ENCODE peak calls at places on chromosomes 7 and 10, in six cellular contexts. B, E, U, G, I and C are unnamed samples.
A peak's percentile ranks its signal among the peaks of the same experiment; 100 is the strongest.

GRCh38 chr7:22572292-22572691 is 72.3 kb upstream of the STEAP1B start:
- DNase-seq in B (no peak), E (no peak), U (no peak), G (peak; percentile 80), I (no peak), C (no peak)

GRCh38 chr10:73907841-73908517 is 3.0 kb upstream of the PLAU start:
- DNase-seq in B (no peak), E (no peak), U (no peak), G (peak; percentile 85), I (no peak), C (no peak)

GRCh38 chr7:152949790-152950189 is 190.2 kb downstream of the ACTR3B start:
- DNase-seq in B (no peak), E (no peak), U (no peak), G (no peak), I (no peak), C (no peak)

GRCh38 chr7:51292596-51292995 is 24.0 kb downstream of the COBL start:
- DNase-seq in B (no peak), E (no peak), U (no peak), G (no peak), I (no peak), C (no peak)

GRCh38 chr7:25779002-25779546 is 372.9 kb upstream of the NFE2L3 start:
- DNase-seq in B (no peak), E (no peak), U (no peak), G (no peak), I (no peak), C (no peak)

GRCh38 chr7:111405621-111406020 is 156.7 kb downstream of the IMMP2L start:
- DNase-seq in B (no peak), E (no peak), U (no peak), G (no peak), I (no peak), C (no peak)

GRCh38 chr10:87767253-87767652 is 50.8 kb downstream of the ATAD1 start:
- DNase-seq in B (no peak), E (no peak), U (no peak), G (peak; percentile 46), I (no peak), C (no peak)

GRCh38 chr10:20017961-20018360 is 201.7 kb downstream of the PLXDC2 start:
- DNase-seq in B (no peak), E (no peak), U (no peak), G (no peak), I (no peak), C (no peak)

GRCh38 chr10:67612577-67613537 is 83.1 kb downstream of the CTNNA3 start:
- DNase-seq in B (peak; percentile 37), E (no peak), U (no peak), G (peak; percentile 62), I (no peak), C (peak; percentile 53)

GRCh38 chr10:6737080-6737641 is 157.1 kb upstream of the PRKCQ start:
- DNase-seq in B (no peak), E (no peak), U (no peak), G (peak; percentile 67), I (peak; percentile 25), C (no peak)

GRCh38 chr7:31991846-31992245 is 78.4 kb downstream of the PDE1C start:
- DNase-seq in B (no peak), E (no peak), U (no peak), G (peak; percentile 62), I (peak; percentile 13), C (no peak)

GRCh38 chr7:70143089-70144044 is 545.1 kb downstream of the AUTS2 start:
- DNase-seq in B (no peak), E (peak; percentile 53), U (no peak), G (no peak), I (no peak), C (no peak)

GRCh38 chr10:131857156-131858117 is 43.4 kb upstream of the PPP2R2D start:
- DNase-seq in B (no peak), E (no peak), U (peak; percentile 25), G (no peak), I (no peak), C (no peak)

GRCh38 chr10:8049874-8050560 is 4.5 kb upstream of the GATA3 start:
- DNase-seq in B (no peak), E (no peak), U (no peak), G (no peak), I (no peak), C (no peak)

GRCh38 chr10:43206391-43207235 is 60.3 kb downstream of the RASGEF1A start:
- DNase-seq in B (no peak), E (no peak), U (peak; percentile 34), G (no peak), I (no peak), C (no peak)

GRCh38 chr7:104206841-104207240 is 972 bp downstream of the ORC5 start:
- DNase-seq in B (no peak), E (no peak), U (no peak), G (no peak), I (no peak), C (no peak)

GRCh38 chr7:3309140-3309539 is 8.1 kb downstream of the SDK1 start:
- DNase-seq in B (no peak), E (no peak), U (no peak), G (peak; percentile 65), I (no peak), C (no peak)

GRCh38 chr10:68135362-68135761 is 26.1 kb downstream of the MYPN start:
- DNase-seq in B (no peak), E (no peak), U (no peak), G (peak; percentile 51), I (no peak), C (no peak)

GRCh38 chr10:34522542-34522941 is 292.6 kb downstream of the PARD3 start:
- DNase-seq in B (no peak), E (no peak), U (no peak), G (peak; percentile 92), I (peak; percentile 8), C (no peak)

GRCh38 chr10:110460111-110460809 is 37.4 kb upstream of the DUSP5 start:
- DNase-seq in B (peak; percentile 4), E (no peak), U (no peak), G (peak; percentile 44), I (no peak), C (no peak)

GRCh38 chr7:34133983-34134782 is 228.8 kb downstream of the BMPER start:
- DNase-seq in B (no peak), E (peak; percentile 57), U (peak; percentile 70), G (peak; percentile 62), I (peak; percentile 73), C (no peak)